ENCODE peak calls at places on chromosomes 7 and 10, in five cellular contexts. P is PC-3, O is A549, T is heart right ventricle, Q is fibroblast of lung. U is an unnamed sample.

GRCh38 chr7:5501465-5501864 is 77.8 kb upstream of the TNRC18 start:
- DNase-seq in P (no peak), O (no peak), T (no peak), Q (no peak), U (no peak)

GRCh38 chr10:132833421-132834111 is 47.6 kb upstream of the NKX6-2 start:
- DNase-seq in T (no peak), O (no peak), Q (no peak), P (no peak), U (peak)

GRCh38 chr7:13560441-13560840 is 429.0 kb downstream of the ETV1 start:
- DNase-seq in P (no peak), T (no peak), O (no peak), Q (peak), U (no peak)

GRCh38 chr10:23481351-23481961 is 42.6 kb downstream of the OTUD1 start:
- DNase-seq in T (no peak), O (no peak), P (no peak), Q (no peak), U (no peak)

GRCh38 chr10:4776234-4776638 is 49.8 kb upstream of the AKR1E2 start:
- DNase-seq in P (no peak), O (no peak), Q (no peak), T (no peak), U (no peak)

GRCh38 chr10:127123626-127124025 is 72.8 kb downstream of the INSYN2A start:
- DNase-seq in T (no peak), P (no peak), Q (peak), O (no peak), U (no peak)

GRCh38 chr7:102456327-102456726 is 8.3 kb downstream of the ALKBH4 start:
- DNase-seq in Q (peak), O (no peak), P (peak), T (no peak), U (no peak)

GRCh38 chr10:46265981-46266505 is 20.8 kb upstream of the ANTXRL start:
- DNase-seq in P (no peak), T (no peak), O (no peak), Q (no peak), U (no peak)

GRCh38 chr10:87707254-87707653 is 47.6 kb downstream of the PAPSS2 start:
- DNase-seq in O (no peak), Q (no peak), P (no peak), T (no peak), U (no peak)

GRCh38 chr10:84194424-84195043 is at the start of gene CDHR1:
- DNase-seq in Q (peak), T (peak), P (no peak), O (no peak), U (no peak)

DNA sequence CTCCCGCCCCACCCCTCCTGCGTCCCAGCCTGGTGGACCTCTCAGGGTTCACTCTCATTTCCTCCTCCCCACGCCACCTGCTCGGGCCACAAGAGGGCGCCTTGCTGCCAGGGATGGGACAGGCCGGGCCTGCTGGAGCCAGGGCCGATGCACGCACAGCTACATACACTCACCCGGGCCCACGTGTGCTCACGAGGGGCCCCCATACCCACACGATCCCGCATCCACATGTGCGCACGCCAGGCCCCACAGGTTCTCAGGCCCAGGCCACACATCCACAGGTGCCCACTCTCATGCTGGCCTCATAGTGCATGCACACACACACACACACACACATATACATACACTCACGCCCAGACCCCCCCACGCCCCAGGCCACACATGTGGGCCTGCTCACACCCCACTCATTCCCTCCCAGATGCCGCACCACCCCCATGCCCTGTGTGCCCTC is 68.6 kb downstream of the LHPP start:
- DNase-seq in Q (peak), P (peak), O (peak), T (peak), U (peak)
- H3K4me3 ChIP-seq in Q (no peak), P (no peak), O (no peak), T (no peak), U (no peak)

DNA sequence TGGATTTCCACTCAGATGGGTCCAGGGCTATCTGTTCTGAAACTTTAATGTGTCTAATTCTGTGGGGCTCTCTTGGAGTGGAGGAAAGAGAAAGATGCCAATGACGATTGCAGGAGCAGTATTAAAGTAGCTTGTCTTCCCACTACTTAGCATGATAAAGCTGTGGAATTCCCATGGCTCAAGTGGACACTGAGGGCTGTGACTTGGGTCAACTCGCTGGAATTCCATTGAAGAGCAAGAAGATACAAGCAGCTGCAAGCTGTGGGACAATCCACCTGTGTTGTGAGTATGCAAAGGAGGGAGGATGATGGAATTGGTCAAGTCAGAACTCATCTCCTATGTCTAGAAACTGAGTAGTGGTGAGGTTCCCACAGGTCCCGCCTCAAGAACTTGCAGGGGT is 154.2 kb upstream of the MINDY3 start:
- DNase-seq in O (no peak), P (no peak), T (no peak), Q (no peak), U (no peak)
- TF ChIP-seq CTCF in O (no peak), P (no peak), T (no peak), Q (no peak), U (no peak)

GRCh38 chr10:920450-920849 is 11.1 kb downstream of the LARP4B start:
- DNase-seq in O (no peak), T (no peak), P (no peak), Q (no peak), U (no peak)
- H3K27ac ChIP-seq in O (no peak), T (no peak), P (no peak), Q (no peak), U (no peak)

GRCh38 chr10:33506391-33506790 is 171.9 kb upstream of the NRP1 start:
- DNase-seq in T (no peak), P (no peak), O (no peak), Q (peak), U (no peak)

GRCh38 chr10:33506838-33507661 is 172.6 kb upstream of the NRP1 start:
- DNase-seq in P (no peak), Q (peak), O (no peak), T (no peak), U (no peak)

GRCh38 chr10:33507662-33508425 is 173.4 kb upstream of the NRP1 start:
- DNase-seq in O (peak), Q (no peak), T (no peak), P (peak), U (no peak)

DNA sequence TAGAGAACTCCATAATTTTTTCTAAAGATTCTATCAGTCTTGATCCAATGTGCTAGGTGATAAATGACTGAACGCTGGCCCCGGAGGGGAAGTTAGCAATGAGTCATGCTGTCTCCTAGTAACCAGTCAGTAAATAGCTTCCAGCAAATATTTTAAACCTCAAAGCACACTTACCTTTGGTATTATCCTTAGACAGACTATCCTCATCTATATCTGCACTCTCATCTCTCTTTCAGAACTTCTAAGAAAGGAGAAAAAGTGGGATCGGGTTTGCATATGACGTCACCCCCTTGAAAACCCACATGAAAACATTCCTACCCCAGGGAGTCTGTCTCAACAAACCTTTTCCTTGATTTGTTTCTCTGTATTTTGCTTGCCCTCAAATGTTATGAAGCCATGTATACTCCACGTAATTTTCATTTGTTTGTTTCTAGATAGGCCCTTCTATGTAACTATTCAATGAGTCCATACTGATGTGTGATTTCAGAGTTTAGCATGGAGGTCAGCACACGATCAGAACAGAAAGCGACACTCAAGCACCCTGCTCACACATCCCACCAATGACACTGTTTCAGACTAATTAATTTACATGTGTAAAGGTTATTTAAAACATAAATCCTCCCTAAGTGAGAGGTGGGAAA is 174.9 kb upstream of the NRP1 start:
- DNase-seq in O (peak), P (peak), T (peak), Q (peak), U (peak)
- H3K4me3 ChIP-seq in O (peak), P (peak), T (no peak), Q (no peak), U (peak)

DNA sequence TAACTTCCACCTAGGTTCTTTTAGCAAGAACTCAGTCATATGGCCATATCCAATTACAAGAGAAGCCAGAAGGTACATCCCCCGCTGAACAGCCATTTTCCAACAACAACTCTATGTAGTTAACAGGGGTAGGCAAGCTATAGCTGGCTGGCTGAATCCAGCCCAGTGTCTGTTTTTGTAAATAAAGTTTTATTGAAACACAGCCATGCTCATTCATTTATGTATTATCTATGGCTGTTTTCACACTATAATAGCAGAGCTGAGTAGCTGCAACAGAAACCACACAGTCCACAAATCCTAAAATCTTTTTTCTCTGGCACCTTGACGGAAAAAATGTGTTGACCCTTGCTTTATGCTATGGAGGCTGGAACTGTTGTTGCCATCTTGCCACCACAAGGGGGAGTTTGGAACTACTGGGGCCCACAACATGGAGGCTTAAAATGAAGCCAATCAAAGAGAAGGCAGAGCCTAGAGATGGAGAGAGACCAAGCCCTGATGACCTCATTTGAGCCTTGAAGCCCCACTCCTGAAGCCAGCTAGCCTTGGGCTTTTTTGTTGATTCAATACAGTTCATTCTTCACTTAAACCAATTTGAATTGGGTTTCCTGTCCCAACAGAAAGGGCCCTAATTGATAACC is 33.3 kb upstream of the XPNPEP1 start:
- DNase-seq in O (peak), P (peak), Q (peak), T (no peak), U (no peak)
- TF ChIP-seq CTCF in O (peak), P (peak), Q (peak), T (peak), U (peak)